ENCODE peak calls at places on chromosomes 13 and 19, in nine cellular contexts. G is uterus; X is left ventricle myocardium inferior; K is fibroblast of mammary gland; L is CD8-positive, alpha-beta T cell; H is A549; F is colonic mucosa; J is fibroblast of lung; B is heart right ventricle. S is an unnamed sample.

GRCh38 chr19:38975214-38975860 is at the start of gene FBXO17:
- DNase-seq in K (peak; percentile 74), L (no peak), F (peak; percentile 29), J (peak; percentile 66), B (peak; percentile 61), G (peak; percentile 75), X (peak; percentile 52), H (peak; percentile 87), S (peak; percentile 67)

GRCh38 chr13:114065926-114066774 is 66.3 kb downstream of the RASA3 start:
- DNase-seq in F (no peak), B (no peak), H (no peak), J (no peak), X (no peak), K (no peak), L (no peak), G (no peak), S (no peak)

GRCh38 chr19:12555456-12555930 is 4.2 kb upstream of the ZNF564 start:
- DNase-seq in X (no peak), J (no peak), G (no peak), F (no peak), K (no peak), L (no peak), H (no peak), B (no peak), S (no peak)

GRCh38 chr19:4730740-4731171 is 7.1 kb upstream of the DPP9 start:
- DNase-seq in H (no peak), J (no peak), X (no peak), F (peak; percentile 55), B (peak; percentile 42), G (no peak), K (no peak), L (peak; percentile 44), S (no peak)

GRCh38 chr19:51292971-51293370 is 18.5 kb upstream of the IGLON5 start:
- DNase-seq in L (no peak), J (no peak), G (no peak), K (no peak), F (no peak), B (peak; percentile 18), H (no peak), X (peak; percentile 25), S (no peak)

GRCh38 chr19:1247747-1248453 is 483 bp upstream of the MIDN start:
- DNase-seq in X (peak; percentile 77), K (peak; percentile 65), G (no peak), J (peak; percentile 62), B (peak; percentile 80), F (peak; percentile 83), L (no peak), H (peak; percentile 76), S (peak; percentile 64)

GRCh38 chr19:41821003-41821735 is 23.3 kb downstream of the LYPD4 start:
- DNase-seq in H (peak; percentile 82), K (peak; percentile 29), F (peak; percentile 60), L (no peak), X (no peak), B (no peak), J (peak; percentile 15), G (no peak), S (peak; percentile 41)

GRCh38 chr13:80551650-80552497 is 210.9 kb upstream of the SPRY2 start:
- DNase-seq in F (no peak), B (no peak), K (peak; percentile 65), H (no peak), X (no peak), L (no peak), G (no peak), J (peak; percentile 60), S (no peak)

GRCh38 chr13:20798027-20798426 is 24.3 kb upstream of the EEF1AKMT1 start:
- DNase-seq in G (no peak), X (no peak), B (no peak), L (no peak), F (no peak), J (no peak), K (no peak), H (no peak), S (no peak)

GRCh38 chr13:40993119-40993518 is 26.0 kb downstream of the ELF1 start:
- DNase-seq in K (no peak), G (no peak), J (no peak), F (no peak), X (no peak), B (no peak), L (no peak), H (no peak), S (no peak)

GRCh38 chr13:109795021-109795420 is 8.6 kb upstream of the IRS2 start:
- DNase-seq in J (no peak), H (no peak), B (no peak), G (no peak), X (no peak), K (no peak), F (no peak), L (no peak), S (no peak)

GRCh38 chr13:99015606-99016520 is 38.0 kb upstream of the DOCK9 start:
- DNase-seq in G (no peak), H (no peak), L (no peak), B (no peak), J (no peak), X (no peak), K (peak; percentile 33), F (no peak), S (no peak)
- H3K4me3 ChIP-seq in G (no peak overlapping the region), H (no peak overlapping the region), L (no peak overlapping the region), B (no peak overlapping the region), J (no peak overlapping the region), X (no peak overlapping the region), K (no peak overlapping the region), F (no peak overlapping the region), S (no peak overlapping the region)

DNA sequence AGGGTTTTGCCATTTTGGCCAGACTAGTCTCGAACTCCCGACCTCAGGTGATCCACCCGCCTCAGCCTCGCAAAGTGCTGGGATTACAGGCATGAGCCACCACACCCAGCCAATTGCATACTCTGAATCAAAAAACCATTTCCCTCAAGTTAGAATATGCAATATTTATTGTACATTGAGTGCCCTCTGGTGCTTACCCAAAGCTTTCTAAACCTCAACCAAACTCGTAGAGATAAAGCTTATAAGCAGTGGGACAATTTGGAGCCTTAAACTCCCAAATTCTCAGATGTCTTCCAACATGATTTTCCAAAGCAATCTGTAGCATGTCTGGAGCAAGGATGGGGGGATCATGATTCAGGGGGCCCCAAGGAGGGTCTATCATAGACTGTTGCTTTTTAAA is 22.4 kb downstream of the RFXAP start:
- DNase-seq in K (peak; percentile 22), G (no peak), X (no peak), H (no peak), B (no peak), L (no peak), F (no peak), J (peak; percentile 19), S (no peak)
- TF ChIP-seq CTCF in K (peak; percentile 3), G (no peak), X (no peak), H (no peak), B (no peak), L (no peak), F (no peak), J (no peak), S (no peak)

GRCh38 chr19:18847516-18848463 is 16.0 kb downstream of the UPF1 start:
- DNase-seq in K (peak; percentile 93), L (no peak), X (no peak), B (no peak), G (peak; percentile 67), H (no peak), J (peak; percentile 54), F (no peak), S (peak; percentile 18)

GRCh38 chr19:18851673-18852325 is 20.0 kb downstream of the UPF1 start:
- DNase-seq in B (no peak), F (no peak), K (no peak), X (no peak), G (no peak), J (no peak), H (no peak), L (no peak), S (no peak)

GRCh38 chr19:18850560-18851375 is 19.0 kb downstream of the UPF1 start:
- DNase-seq in K (no peak), J (no peak), G (peak; percentile 22), L (no peak), X (no peak), B (no peak), F (no peak), H (no peak), S (no peak)

GRCh38 chr19:18848860-18849661 is 17.3 kb downstream of the UPF1 start:
- DNase-seq in J (peak; percentile 67), K (peak; percentile 90), F (peak; percentile 46), X (peak; percentile 79), G (peak; percentile 69), L (no peak), B (peak; percentile 73), H (no peak), S (peak; percentile 80)

DNA sequence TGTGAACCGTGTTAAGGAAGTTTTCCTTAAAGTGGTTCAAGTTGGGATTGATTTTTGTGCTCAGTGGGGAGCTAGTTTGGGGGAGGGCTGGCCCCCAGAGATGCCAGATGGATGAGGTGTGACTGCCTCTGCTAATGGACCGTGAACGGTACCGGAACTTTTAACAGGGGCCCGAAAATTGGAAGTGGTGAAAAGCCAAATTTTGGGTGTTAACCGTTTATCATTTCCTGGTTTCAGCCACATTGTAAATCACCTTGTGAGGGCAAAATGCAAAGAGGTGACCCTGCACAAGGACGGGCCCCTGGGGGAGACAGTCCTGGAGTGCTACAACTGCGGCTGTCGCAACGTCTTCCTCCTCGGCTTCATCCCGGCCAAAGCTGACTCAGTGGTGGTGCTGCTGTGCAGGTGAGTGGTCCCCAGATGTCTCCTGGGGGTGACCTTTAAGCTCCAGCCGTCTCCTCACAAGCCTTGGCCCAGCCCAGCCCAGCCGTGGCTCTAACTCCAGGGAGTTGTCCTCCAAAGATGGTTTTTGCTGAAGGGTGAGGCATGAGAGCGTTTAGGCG is 18.2 kb downstream of the UPF1 start:
- DNase-seq in X (no peak), G (peak; percentile 20), J (no peak), F (no peak), B (no peak), K (peak; percentile 29), L (no peak), H (no peak), S (no peak)
- H3K4me3 ChIP-seq in X (peak overlapping the region; percentile 38), G (no peak overlapping the region), J (no peak overlapping the region), F (no peak overlapping the region), B (no peak overlapping the region), K (no peak overlapping the region), L (no peak overlapping the region), H (no peak overlapping the region), S (no peak overlapping the region)

GRCh38 chr19:32674959-32675719 is at the start of gene ANKRD27:
- DNase-seq in G (peak; percentile 98), L (peak; percentile 96), K (peak; percentile 96), H (peak; percentile 99), B (peak; percentile 99), J (peak; percentile 97), F (peak; percentile 99), X (peak; percentile 98), S (peak; percentile 98)

GRCh38 chr19:32676895-32677359 is 1.3 kb downstream of the RGS9BP start:
- DNase-seq in B (peak; percentile 21), L (no peak), X (no peak), J (no peak), H (no peak), F (no peak), G (no peak), K (no peak), S (no peak)

GRCh38 chr19:32675720-32676185 is at the start of gene RGS9BP:
- DNase-seq in J (peak; percentile 72), B (peak; percentile 90), F (peak; percentile 86), X (peak; percentile 89), K (peak; percentile 72), L (peak; percentile 16), G (peak; percentile 73), H (peak; percentile 88), S (peak; percentile 73)

GRCh38 chr19:32676186-32676894 is 692 bp downstream of the RGS9BP start:
- DNase-seq in F (no peak), L (no peak), J (no peak), X (no peak), B (peak; percentile 30), H (peak; percentile 74), K (no peak), G (peak; percentile 23), S (no peak)

GRCh38 chr19:32677657-32678056 is 2.0 kb downstream of the RGS9BP start:
- DNase-seq in F (no peak), H (no peak), G (no peak), B (no peak), J (no peak), L (no peak), X (no peak), K (no peak), S (no peak)
- TF ChIP-seq CTCF in F (no peak), H (no peak), G (no peak), B (peak; percentile 23), J (no peak), L (no peak), X (peak; percentile 21), K (no peak), S (no peak)